ENCODE peak calls at places on chromosomes 6 and 20, in six cellular contexts. One of them, this sample, is unnamed.

GRCh38 chr6:499617-500016 is 108.1 kb downstream of the IRF4 start:
- DNase-seq in glutamatergic neuron: no peak
- DNase-seq in brain microvascular endothelial cell: no peak
- DNase-seq in left ventricle myocardium inferior: no peak
- DNase-seq in lung: no peak
- DNase-seq in SK-N-SH: no peak
- DNase-seq in this sample: no peak

GRCh38 chr6:87926687-87927086 is 121.0 kb upstream of the SPACA1 start:
- DNase-seq in lung: no peak
- DNase-seq in glutamatergic neuron: no peak
- DNase-seq in brain microvascular endothelial cell: no peak
- DNase-seq in left ventricle myocardium inferior: no peak
- DNase-seq in SK-N-SH: no peak
- DNase-seq in this sample: no peak

GRCh38 chr6:51528556-51528955 is 558.9 kb downstream of the PKHD1 start:
- DNase-seq in SK-N-SH: no peak
- DNase-seq in lung: no peak
- DNase-seq in glutamatergic neuron: no peak
- DNase-seq in brain microvascular endothelial cell: no peak
- DNase-seq in left ventricle myocardium inferior: no peak
- DNase-seq in this sample: no peak

GRCh38 chr6:81937296-81937937 is 184.9 kb upstream of the TENT5A start:
- DNase-seq in glutamatergic neuron: no peak
- DNase-seq in SK-N-SH: no peak
- DNase-seq in lung: no peak
- DNase-seq in brain microvascular endothelial cell: peak; percentile 11
- DNase-seq in left ventricle myocardium inferior: no peak
- DNase-seq in this sample: peak; percentile 72

GRCh38 chr6:376823-377571 is 14.6 kb upstream of the IRF4 start:
- DNase-seq in lung: no peak
- DNase-seq in brain microvascular endothelial cell: no peak
- DNase-seq in SK-N-SH: no peak
- DNase-seq in glutamatergic neuron: no peak
- DNase-seq in left ventricle myocardium inferior: no peak
- DNase-seq in this sample: no peak

GRCh38 chr20:62196286-62196685 is 13.5 kb downstream of the MTG2 start:
- DNase-seq in left ventricle myocardium inferior: no peak
- DNase-seq in glutamatergic neuron: no peak
- DNase-seq in lung: no peak
- DNase-seq in brain microvascular endothelial cell: no peak
- DNase-seq in SK-N-SH: no peak
- DNase-seq in this sample: no peak

GRCh38 chr6:142087950-142088857 is 44.5 kb upstream of the GJE1 start:
- DNase-seq in brain microvascular endothelial cell: no peak
- DNase-seq in lung: no peak
- DNase-seq in glutamatergic neuron: no peak
- DNase-seq in SK-N-SH: no peak
- DNase-seq in left ventricle myocardium inferior: no peak
- DNase-seq in this sample: no peak

GRCh38 chr6:42339991-42340401 is 111.7 kb downstream of the TRERF1 start:
- DNase-seq in glutamatergic neuron: no peak
- DNase-seq in left ventricle myocardium inferior: no peak
- DNase-seq in brain microvascular endothelial cell: no peak
- DNase-seq in lung: no peak
- DNase-seq in SK-N-SH: no peak
- DNase-seq in this sample: no peak

GRCh38 chr6:87944541-87944954 is 103.1 kb upstream of the SPACA1 start:
- DNase-seq in SK-N-SH: peak; percentile 10
- DNase-seq in left ventricle myocardium inferior: peak; percentile 77
- DNase-seq in glutamatergic neuron: no peak
- DNase-seq in brain microvascular endothelial cell: peak; percentile 74
- DNase-seq in lung: no peak
- DNase-seq in this sample: peak; percentile 28

GRCh38 chr20:51910202-51911050 is 108.1 kb upstream of the SALL4 start:
- DNase-seq in glutamatergic neuron: no peak
- DNase-seq in left ventricle myocardium inferior: no peak
- DNase-seq in SK-N-SH: peak; percentile 36
- DNase-seq in brain microvascular endothelial cell: peak; percentile 18
- DNase-seq in lung: peak; percentile 32
- DNase-seq in this sample: no peak

GRCh38 chr6:112253505-112253841 is 894 bp downstream of the LAMA4 start:
- DNase-seq in lung: no peak
- DNase-seq in glutamatergic neuron: no peak
- DNase-seq in SK-N-SH: peak; percentile 50
- DNase-seq in brain microvascular endothelial cell: no peak
- DNase-seq in left ventricle myocardium inferior: no peak
- DNase-seq in this sample: no peak

GRCh38 chr20:61849376-61849775 is 216.3 kb downstream of the TAF4 start:
- DNase-seq in left ventricle myocardium inferior: no peak
- DNase-seq in glutamatergic neuron: no peak
- DNase-seq in lung: no peak
- DNase-seq in SK-N-SH: no peak
- DNase-seq in brain microvascular endothelial cell: no peak
- DNase-seq in this sample: no peak

GRCh38 chr6:149905371-149905910 is 7.5 kb upstream of the RAET1E start:
- DNase-seq in brain microvascular endothelial cell: no peak
- DNase-seq in glutamatergic neuron: no peak
- DNase-seq in left ventricle myocardium inferior: no peak
- DNase-seq in lung: no peak
- DNase-seq in SK-N-SH: no peak
- DNase-seq in this sample: no peak

GRCh38 chr6:132236744-132237143 is 164.5 kb downstream of the MOXD1 start:
- DNase-seq in lung: no peak
- DNase-seq in SK-N-SH: no peak
- DNase-seq in brain microvascular endothelial cell: peak; percentile 71
- DNase-seq in glutamatergic neuron: no peak
- DNase-seq in left ventricle myocardium inferior: no peak
- DNase-seq in this sample: peak; percentile 50

GRCh38 chr6:110389689-110390382 is 25.5 kb downstream of the DDO start:
- DNase-seq in brain microvascular endothelial cell: peak; percentile 41
- DNase-seq in left ventricle myocardium inferior: no peak
- DNase-seq in SK-N-SH: no peak
- DNase-seq in glutamatergic neuron: no peak
- DNase-seq in lung: no peak
- DNase-seq in this sample: no peak

GRCh38 chr20:45704969-45705637 is at the start of gene WFDC10B:
- DNase-seq in glutamatergic neuron: no peak
- DNase-seq in left ventricle myocardium inferior: no peak
- DNase-seq in lung: no peak
- DNase-seq in brain microvascular endothelial cell: no peak
- DNase-seq in SK-N-SH: no peak
- DNase-seq in this sample: no peak

GRCh38 chr20:10708342-10709185 is 34.8 kb upstream of the JAG1 start:
- DNase-seq in brain microvascular endothelial cell: peak; percentile 71
- DNase-seq in left ventricle myocardium inferior: no peak
- DNase-seq in glutamatergic neuron: no peak
- DNase-seq in lung: no peak
- DNase-seq in SK-N-SH: no peak
- DNase-seq in this sample: peak; percentile 78

GRCh38 chr20:46151936-46152335 is 33.8 kb downstream of the CD40 start:
- DNase-seq in glutamatergic neuron: peak; percentile 66
- DNase-seq in brain microvascular endothelial cell: no peak
- DNase-seq in lung: no peak
- DNase-seq in SK-N-SH: peak; percentile 67
- DNase-seq in left ventricle myocardium inferior: no peak
- DNase-seq in this sample: no peak

GRCh38 chr6:169960531-169960890 is 209.1 kb downstream of the ERMARD start:
- DNase-seq in brain microvascular endothelial cell: no peak
- DNase-seq in SK-N-SH: peak; percentile 33
- DNase-seq in glutamatergic neuron: no peak
- DNase-seq in lung: no peak
- DNase-seq in left ventricle myocardium inferior: no peak
- DNase-seq in this sample: no peak

GRCh38 chr6:2790588-2790987 is 25.4 kb downstream of the WRNIP1 start:
- DNase-seq in lung: no peak
- DNase-seq in left ventricle myocardium inferior: no peak
- DNase-seq in glutamatergic neuron: peak; percentile 40
- DNase-seq in SK-N-SH: no peak
- DNase-seq in brain microvascular endothelial cell: peak; percentile 71
- DNase-seq in this sample: peak; percentile 35

GRCh38 chr6:139846538-139847321 is 472.3 kb upstream of the CITED2 start:
- DNase-seq in brain microvascular endothelial cell: no peak
- DNase-seq in glutamatergic neuron: no peak
- DNase-seq in lung: no peak
- DNase-seq in left ventricle myocardium inferior: no peak
- DNase-seq in SK-N-SH: no peak
- DNase-seq in this sample: no peak

GRCh38 chr6:44567406-44567805 is 179.9 kb downstream of the CDC5L start:
- DNase-seq in glutamatergic neuron: no peak
- DNase-seq in SK-N-SH: no peak
- DNase-seq in lung: no peak
- DNase-seq in brain microvascular endothelial cell: no peak
- DNase-seq in left ventricle myocardium inferior: no peak
- DNase-seq in this sample: no peak

GRCh38 chr20:11372831-11373230 is 544.9 kb upstream of the BTBD3 start:
- DNase-seq in left ventricle myocardium inferior: no peak
- DNase-seq in glutamatergic neuron: no peak
- DNase-seq in brain microvascular endothelial cell: no peak
- DNase-seq in SK-N-SH: no peak
- DNase-seq in lung: no peak
- DNase-seq in this sample: no peak

GRCh38 chr6:168147205-168147738 is 68.3 kb upstream of the FRMD1 start:
- DNase-seq in SK-N-SH: no peak
- DNase-seq in glutamatergic neuron: no peak
- DNase-seq in left ventricle myocardium inferior: no peak
- DNase-seq in lung: no peak
- DNase-seq in brain microvascular endothelial cell: no peak
- DNase-seq in this sample: no peak

GRCh38 chr20:53382263-53382844 is 211.3 kb downstream of the ZNF217 start:
- DNase-seq in glutamatergic neuron: no peak
- DNase-seq in left ventricle myocardium inferior: peak; percentile 26
- DNase-seq in SK-N-SH: peak; percentile 58
- DNase-seq in brain microvascular endothelial cell: no peak
- DNase-seq in lung: no peak
- DNase-seq in this sample: no peak

GRCh38 chr20:19935842-19936241 is 81.3 kb upstream of the NAA20 start:
- DNase-seq in lung: no peak
- DNase-seq in SK-N-SH: no peak
- DNase-seq in brain microvascular endothelial cell: no peak
- DNase-seq in left ventricle myocardium inferior: no peak
- DNase-seq in glutamatergic neuron: no peak
- DNase-seq in this sample: no peak

GRCh38 chr6:130075879-130076278 is 57.5 kb downstream of the L3MBTL3 start:
- DNase-seq in lung: no peak
- DNase-seq in SK-N-SH: no peak
- DNase-seq in left ventricle myocardium inferior: no peak
- DNase-seq in brain microvascular endothelial cell: no peak
- DNase-seq in glutamatergic neuron: no peak
- DNase-seq in this sample: peak; percentile 18

GRCh38 chr6:116533233-116533957 is 12.1 kb downstream of the TRAPPC3L start:
- DNase-seq in left ventricle myocardium inferior: no peak
- DNase-seq in lung: no peak
- DNase-seq in brain microvascular endothelial cell: no peak
- DNase-seq in glutamatergic neuron: no peak
- DNase-seq in SK-N-SH: no peak
- DNase-seq in this sample: no peak

GRCh38 chr20:37903317-37904007 is 535 bp downstream of the VSTM2L start:
- DNase-seq in glutamatergic neuron: no peak
- DNase-seq in lung: no peak
- DNase-seq in brain microvascular endothelial cell: no peak
- DNase-seq in SK-N-SH: peak; percentile 82
- DNase-seq in left ventricle myocardium inferior: no peak
- DNase-seq in this sample: no peak
- TF ChIP-seq CTCF in glutamatergic neuron: peak; percentile 79
- TF ChIP-seq CTCF in lung: no peak
- TF ChIP-seq CTCF in brain microvascular endothelial cell: peak; percentile 17
- TF ChIP-seq CTCF in SK-N-SH: peak; percentile 53
- TF ChIP-seq CTCF in left ventricle myocardium inferior: peak; percentile 33
- TF ChIP-seq CTCF in this sample: no peak

GRCh38 chr20:12394786-12395185 is 477.1 kb downstream of the BTBD3 start:
- DNase-seq in glutamatergic neuron: no peak
- DNase-seq in SK-N-SH: no peak
- DNase-seq in left ventricle myocardium inferior: no peak
- DNase-seq in brain microvascular endothelial cell: no peak
- DNase-seq in lung: no peak
- DNase-seq in this sample: no peak
- TF ChIP-seq CTCF in glutamatergic neuron: no peak
- TF ChIP-seq CTCF in SK-N-SH: no peak
- TF ChIP-seq CTCF in left ventricle myocardium inferior: no peak
- TF ChIP-seq CTCF in brain microvascular endothelial cell: no peak
- TF ChIP-seq CTCF in lung: no peak
- TF ChIP-seq CTCF in this sample: no peak

DNA sequence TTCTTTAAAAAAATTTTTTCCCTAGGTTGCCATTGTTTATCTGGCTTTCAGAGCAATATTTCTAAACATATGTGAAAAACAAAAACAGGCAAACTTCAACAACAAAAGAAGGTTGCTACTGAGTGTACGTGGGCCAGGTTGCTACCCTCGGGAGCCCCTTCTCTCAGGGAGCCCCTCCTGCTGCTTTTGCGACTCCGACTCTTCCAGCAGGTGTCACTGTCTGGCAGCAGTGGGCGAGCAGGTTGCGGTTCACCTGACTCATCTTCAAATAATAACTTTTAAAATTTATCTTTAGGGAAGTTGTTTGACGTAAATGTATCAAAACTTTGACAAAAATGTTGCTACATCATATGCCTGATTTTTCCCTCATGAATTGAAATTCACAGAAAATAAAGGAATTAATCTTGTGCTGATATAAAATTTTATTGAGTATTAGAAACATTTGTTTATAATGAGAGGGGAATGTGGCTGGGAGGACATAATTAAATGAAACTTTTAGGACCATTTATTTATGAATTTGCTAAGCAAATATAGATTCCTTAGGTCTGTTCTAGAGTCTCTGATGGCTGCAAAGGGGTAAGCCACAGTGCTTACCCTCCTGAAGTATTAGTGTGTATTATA is 138.8 kb downstream of the HIVEP1 start:
- DNase-seq in glutamatergic neuron: peak; percentile 58
- DNase-seq in lung: no peak
- DNase-seq in brain microvascular endothelial cell: no peak
- DNase-seq in left ventricle myocardium inferior: no peak
- DNase-seq in SK-N-SH: peak; percentile 37
- DNase-seq in this sample: peak; percentile 28
- TF ChIP-seq CTCF in glutamatergic neuron: peak; percentile 23
- TF ChIP-seq CTCF in lung: no peak
- TF ChIP-seq CTCF in brain microvascular endothelial cell: peak; percentile 75
- TF ChIP-seq CTCF in left ventricle myocardium inferior: peak; percentile 48
- TF ChIP-seq CTCF in SK-N-SH: peak; percentile 62
- TF ChIP-seq CTCF in this sample: peak; percentile 38

GRCh38 chr20:21280496-21281016 is 22.6 kb upstream of the XRN2 start:
- DNase-seq in SK-N-SH: no peak
- DNase-seq in left ventricle myocardium inferior: no peak
- DNase-seq in glutamatergic neuron: no peak
- DNase-seq in lung: no peak
- DNase-seq in brain microvascular endothelial cell: no peak
- DNase-seq in this sample: no peak

GRCh38 chr20:21278829-21279228 is 24.3 kb upstream of the XRN2 start:
- DNase-seq in lung: no peak
- DNase-seq in SK-N-SH: no peak
- DNase-seq in left ventricle myocardium inferior: no peak
- DNase-seq in glutamatergic neuron: no peak
- DNase-seq in brain microvascular endothelial cell: no peak
- DNase-seq in this sample: no peak
- TF ChIP-seq CTCF in lung: no peak
- TF ChIP-seq CTCF in SK-N-SH: no peak
- TF ChIP-seq CTCF in left ventricle myocardium inferior: no peak
- TF ChIP-seq CTCF in glutamatergic neuron: no peak
- TF ChIP-seq CTCF in brain microvascular endothelial cell: no peak
- TF ChIP-seq CTCF in this sample: no peak

This sample was measured in foreskin fibroblast.